ENCODE peak calls at places on chromosomes 2 and 18, in five cellular contexts. R is A549, J is lower leg skin, I is adrenal gland, F is IMR-90. P is an unnamed sample.

GRCh38 chr2:36361396-36361795 is 5.8 kb downstream of the CRIM1 start:
- DNase-seq in R (no peak), J (no peak), I (no peak), F (no peak), P (no peak)

GRCh38 chr2:13676269-13676668 is 956.2 kb upstream of the LRATD1 start:
- DNase-seq in R (no peak), J (no peak), I (no peak), F (peak), P (no peak)

GRCh38 chr18:61764381-61764780 is 128.4 kb downstream of the RNF152 start:
- DNase-seq in R (no peak), J (no peak), I (no peak), F (no peak), P (no peak)

GRCh38 chr2:104321141-104321799 is 532.6 kb upstream of the POU3F3 start:
- DNase-seq in R (no peak), J (no peak), I (no peak), F (no peak), P (no peak)

GRCh38 chr2:100321181-100321880 is 970 bp downstream of the LONRF2 start:
- DNase-seq in R (peak), J (no peak), I (peak), F (peak), P (no peak)

GRCh38 chr2:119476301-119477117 is 44.9 kb downstream of the TMEM37 start:
- DNase-seq in R (peak), J (peak), I (peak), F (peak), P (peak)

GRCh38 chr2:208542465-208543041 is 136.0 kb downstream of the PTH2R start:
- DNase-seq in R (no peak), J (no peak), I (no peak), F (no peak), P (no peak)

GRCh38 chr2:111616651-111617218 is 267.3 kb downstream of the ANAPC1 start:
- DNase-seq in R (no peak), J (no peak), I (no peak), F (no peak), P (no peak)

GRCh38 chr2:224772494-224772893 is 56.3 kb upstream of the CCDC195 start:
- DNase-seq in R (no peak), J (no peak), I (no peak), F (no peak), P (no peak)

GRCh38 chr2:67806816-67807215 is 256.0 kb downstream of the C1D start:
- DNase-seq in R (no peak), J (no peak), I (no peak), F (no peak), P (no peak)

GRCh38 chr18:21085579-21086161 is 25.9 kb downstream of the ROCK1 start:
- DNase-seq in R (no peak), J (no peak), I (no peak), F (peak), P (no peak)

GRCh38 chr2:233385489-233386044 is 31.3 kb downstream of the DGKD start:
- DNase-seq in R (no peak), J (no peak), I (no peak), F (no peak), P (no peak)

GRCh38 chr2:135630488-135630887 is 99.2 kb downstream of the R3HDM1 start:
- DNase-seq in R (no peak), J (no peak), I (no peak), F (no peak), P (no peak)

GRCh38 chr18:79935098-79935480 is 16.4 kb downstream of the SLC66A2 start:
- DNase-seq in R (no peak), J (peak), I (no peak), F (no peak), P (no peak)

GRCh38 chr2:160651416-160652200 is 158.0 kb upstream of the RBMS1 start:
- DNase-seq in R (no peak), J (no peak), I (no peak), F (peak), P (no peak)

GRCh38 chr2:130355181-130355577 is 677 bp upstream of the PTPN18 start:
- DNase-seq in R (no peak), J (peak), I (peak), F (no peak), P (no peak)

GRCh38 chr18:31041346-31042067 is 1.0 kb downstream of the DSC3 start:
- DNase-seq in R (no peak), J (peak), I (peak), F (no peak), P (no peak)

GRCh38 chr18:31042391-31043181 is at the start of gene DSC3:
- DNase-seq in R (peak), J (peak), I (peak), F (no peak), P (no peak)

GRCh38 chr18:31042068-31042390 is 513 bp downstream of the DSC3 start:
- DNase-seq in R (no peak), J (no peak), I (no peak), F (no peak), P (no peak)

GRCh38 chr18:31039426-31039825 is 3.1 kb downstream of the DSC3 start:
- DNase-seq in R (no peak), J (no peak), I (no peak), F (no peak), P (no peak)

GRCh38 chr18:31040982-31041345 is 1.6 kb downstream of the DSC3 start:
- DNase-seq in R (no peak), J (no peak), I (no peak), F (no peak), P (no peak)
- H3K4me3 ChIP-seq in R (no peak), J (peak), I (no peak), F (no peak), P (peak)

DNA sequence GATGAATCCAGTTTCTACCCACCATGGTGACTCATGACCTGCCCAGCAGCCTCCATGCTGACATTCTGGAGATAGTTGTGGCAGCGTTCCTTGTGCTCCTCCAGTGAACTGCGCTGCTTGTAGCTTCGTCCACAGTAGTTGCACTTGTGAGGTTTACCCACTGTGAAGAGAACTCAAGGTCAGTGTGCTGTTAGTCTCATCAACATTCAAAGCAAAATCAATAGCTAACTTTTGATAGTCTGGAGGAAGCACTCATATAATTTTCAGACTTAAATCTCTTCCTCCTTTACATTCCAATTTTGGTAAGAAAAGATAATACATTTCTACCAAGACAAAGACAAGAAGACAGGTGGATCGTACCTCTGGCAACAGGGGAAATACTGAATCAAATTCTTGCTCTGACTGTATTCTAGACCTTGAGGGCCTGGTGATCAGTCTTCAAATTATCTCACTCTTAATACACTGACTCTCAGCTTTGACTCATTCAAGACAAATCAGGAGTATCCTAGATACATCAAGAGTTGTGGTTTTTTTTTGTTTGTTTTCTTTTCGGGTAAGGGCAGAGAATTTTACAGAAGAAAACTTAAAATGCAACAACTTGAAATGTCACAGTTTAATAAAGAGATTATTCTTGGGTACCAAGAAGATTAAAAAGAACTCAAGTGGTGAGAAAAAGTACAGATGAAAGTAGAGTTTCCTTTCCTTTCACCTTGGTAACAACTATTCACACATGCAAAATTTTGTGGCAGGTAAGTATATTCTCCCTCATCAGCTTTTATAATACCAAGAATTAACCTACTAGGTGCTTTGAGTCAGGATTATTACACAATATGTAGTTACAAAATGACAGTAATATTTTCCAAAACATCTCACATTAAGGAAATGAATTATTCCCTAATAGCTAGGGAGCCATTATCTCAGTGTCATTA is 129.2 kb downstream of the IKZF2 start:
- DNase-seq in R (no peak), J (no peak), I (no peak), F (peak), P (no peak)
- TF ChIP-seq POLR2A in R (no peak), J (no peak), I (no peak), F (no peak), P (no peak)

DNA sequence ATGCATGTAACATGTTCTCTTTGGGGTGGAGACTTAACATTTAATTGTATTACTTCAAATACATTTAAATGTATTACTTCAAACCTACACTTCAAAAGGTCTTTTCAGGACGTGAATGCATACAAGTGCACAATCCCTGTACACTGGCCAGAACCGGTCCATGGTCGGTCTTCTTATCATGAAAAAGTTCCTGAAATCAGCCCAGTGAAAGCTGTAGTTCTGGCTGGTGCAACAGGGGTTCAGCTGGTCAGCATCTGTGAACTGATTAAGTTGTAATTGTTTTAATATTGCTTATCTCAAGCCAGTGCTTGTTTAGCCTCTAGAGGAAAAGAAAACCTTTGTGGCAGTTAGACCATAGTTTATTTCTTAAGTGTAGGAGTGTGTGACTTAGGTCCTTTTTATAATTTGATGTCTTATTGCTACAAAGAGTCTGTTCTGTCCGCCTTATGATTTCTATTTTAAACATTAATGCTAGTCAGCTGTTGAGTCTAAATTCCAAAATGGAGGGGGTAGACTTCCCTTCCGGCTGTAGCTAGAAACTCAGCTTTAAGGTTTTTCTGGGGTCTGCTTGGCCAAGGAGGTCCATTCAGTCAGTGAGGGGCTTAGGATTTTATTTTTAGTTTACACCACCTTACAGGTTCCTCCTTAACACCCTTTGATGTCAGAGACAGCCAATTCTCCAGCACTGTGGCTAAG is 765 bp upstream of the CYBRD1 start:
- DNase-seq in R (no peak), J (no peak), I (no peak), F (no peak), P (no peak)
- H3K4me3 ChIP-seq in R (peak), J (no peak), I (no peak), F (peak), P (peak)

GRCh38 chr2:189179607-189179979 is at the start of gene COL5A2:
- DNase-seq in R (peak), J (peak), I (peak), F (peak), P (no peak)
- TF ChIP-seq POLR2A in R (peak), J (no peak), I (peak), F (peak), P (peak)

P was measured in vagina.